ENCODE peak calls at places on chromosomes 11 and 22, in eight cellular contexts. Z is immature natural killer cell, A is EL, E is HCT116, U is iPS-NIHi11, T is pulmonary artery endothelial cell, W is cardiac muscle cell, O is activated T-cell treated with anti-CD3 and anti-CD28 coated beads for 1 hour. Q is an unnamed sample.

GRCh38 chr11:9225748-9226298 is 39.3 kb downstream of the DENND5A start:
- DNase-seq in Z (no peak), A (no peak), E (no peak), U (no peak), T (no peak), W (no peak), O (no peak), Q (no peak)

GRCh38 chr22:20472629-20473442 is 22.8 kb downstream of the KLHL22 start:
- DNase-seq in Z (no peak), A (no peak), E (no peak), U (no peak), T (no peak), W (no peak), O (no peak), Q (no peak)

GRCh38 chr11:8601376-8602133 is 7.5 kb upstream of the STK33 start:
- DNase-seq in Z (no peak), A (no peak), E (no peak), U (no peak), T (no peak), W (no peak), O (no peak), Q (no peak)

GRCh38 chr11:17352925-17353227 is 1.3 kb downstream of the NCR3LG1 start:
- DNase-seq in Z (no peak), A (peak; percentile 44), E (no peak), U (peak; percentile 43), T (no peak), W (peak; percentile 30), O (no peak), Q (peak; percentile 23)

GRCh38 chr11:66020618-66021357 is 5.5 kb downstream of the CATSPER1 start:
- DNase-seq in Z (peak; percentile 68), A (peak; percentile 91), E (no peak), U (no peak), T (peak; percentile 53), W (no peak), O (no peak), Q (no peak)

GRCh38 chr22:40499187-40499753 is 128.9 kb downstream of the SGSM3 start:
- DNase-seq in Z (no peak), A (peak; percentile 97), E (peak; percentile 79), U (no peak), T (peak; percentile 58), W (no peak), O (no peak), Q (no peak)

GRCh38 chr11:100646545-100646944 is 40.5 kb upstream of the ARHGAP42 start:
- DNase-seq in Z (no peak), A (no peak), E (no peak), U (no peak), T (no peak), W (no peak), O (no peak), Q (no peak)

GRCh38 chr22:49727881-49728563 is 99.7 kb downstream of the BRD1 start:
- DNase-seq in Z (no peak), A (no peak), E (no peak), U (no peak), T (no peak), W (no peak), O (no peak), Q (no peak)

GRCh38 chr11:115711021-115711420 is 206.8 kb upstream of the CADM1 start:
- DNase-seq in Z (no peak), A (no peak), E (no peak), U (no peak), T (no peak), W (no peak), O (no peak), Q (no peak)